ENCODE peak calls at places on chromosomes 2 and 18, in six cellular contexts. L, R, U, I, B and V are unnamed samples.
A peak's percentile ranks its signal among the peaks of the same experiment; 100 is the strongest.

GRCh38 chr2:200625958-200626363 is 40.1 kb downstream of the AOX1 start:
- DNase-seq in I (no peak), B (no peak), L (no peak), U (no peak), R (no peak), V (no peak)

GRCh38 chr2:163594572-163594971 is 141.2 kb downstream of the FIGN start:
- DNase-seq in U (no peak), L (no peak), B (no peak), R (no peak), I (no peak), V (no peak)

GRCh38 chr2:197189770-197190434 is 120.7 kb downstream of the ANKRD44 start:
- DNase-seq in I (no peak), R (no peak), L (no peak), B (no peak), U (no peak), V (no peak)

GRCh38 chr18:67239826-67240225 is 276.7 kb downstream of the DSEL start:
- DNase-seq in U (no peak), R (no peak), I (no peak), B (no peak), L (no peak), V (no peak)

GRCh38 chr2:33775306-33775705 is 176.2 kb upstream of the FAM98A start:
- DNase-seq in R (no peak), B (no peak), L (no peak), U (no peak), I (no peak), V (no peak)

GRCh38 chr2:48849770-48850169 is 94.2 kb upstream of the LHCGR start:
- DNase-seq in U (no peak), I (no peak), R (no peak), L (peak; percentile 3), B (peak; percentile 73), V (peak; percentile 92)

GRCh38 chr18:57748770-57749603 is 54.1 kb downstream of the ATP8B1 start:
- DNase-seq in U (peak; percentile 70), B (no peak), R (peak; percentile 19), L (peak; percentile 76), I (no peak), V (peak; percentile 59)

GRCh38 chr2:213544940-213545339 is 260.7 kb downstream of the SPAG16 start:
- DNase-seq in R (no peak), L (no peak), B (no peak), U (no peak), I (no peak), V (peak; percentile 12)

GRCh38 chr2:144379891-144380311 is 140.0 kb downstream of the ZEB2 start:
- DNase-seq in I (no peak), R (no peak), B (no peak), U (no peak), L (no peak), V (no peak)

GRCh38 chr2:204888222-204888621 is 342.9 kb downstream of the PARD3B start:
- DNase-seq in L (no peak), B (no peak), U (no peak), R (no peak), I (no peak), V (no peak)

GRCh38 chr2:26401739-26402541 is at the start of gene DRC1:
- DNase-seq in R (no peak), U (peak; percentile 92), B (no peak), L (no peak), I (peak; percentile 84), V (peak; percentile 62)

GRCh38 chr2:98140210-98140609 is 53.2 kb downstream of the VWA3B start:
- DNase-seq in L (no peak), R (no peak), B (no peak), I (no peak), U (peak; percentile 23), V (no peak)

GRCh38 chr2:227871375-227871788 is at the start of gene DAW1:
- DNase-seq in R (peak; percentile 15), L (no peak), B (no peak), I (peak; percentile 61), U (no peak), V (peak; percentile 54)

GRCh38 chr2:208139447-208139846 is 6.5 kb downstream of the CRYGB start:
- DNase-seq in U (no peak), B (no peak), R (no peak), L (no peak), I (no peak), V (no peak)

GRCh38 chr18:10006261-10006903 is 92.6 kb downstream of the VAPA start:
- DNase-seq in I (no peak), R (no peak), U (peak; percentile 23), L (peak; percentile 27), B (no peak), V (peak; percentile 12)

GRCh38 chr2:234978466-234979203 is 26.8 kb downstream of the SH3BP4 start:
- DNase-seq in B (no peak), R (no peak), I (no peak), L (peak; percentile 88), U (no peak), V (peak; percentile 68)

GRCh38 chr2:80621661-80622060 is 317.1 kb upstream of the LRRTM1 start:
- DNase-seq in R (no peak), U (no peak), L (no peak), I (no peak), B (no peak), V (peak; percentile 23)
- H3K27ac ChIP-seq in R (no peak overlapping the region), U (no peak overlapping the region), L (no peak overlapping the region), I (no peak overlapping the region), B (no peak overlapping the region), V (no peak overlapping the region)

GRCh38 chr2:72915076-72915906 is 2.0 kb upstream of the EMX1 start:
- DNase-seq in I (no peak), B (no peak), R (no peak), L (no peak), U (peak; percentile 3), V (no peak)

GRCh38 chr2:72916743-72917137 is 579 bp upstream of the EMX1 start:
- DNase-seq in I (no peak), R (no peak), L (no peak), U (no peak), B (no peak), V (no peak)

GRCh38 chr2:72914226-72915075 is 2.9 kb upstream of the EMX1 start:
- DNase-seq in R (no peak), I (no peak), B (no peak), U (peak; percentile 2), L (no peak), V (no peak)

GRCh38 chr2:72917138-72917874 is at the start of gene EMX1:
- DNase-seq in U (peak; percentile 81), I (peak; percentile 83), R (peak; percentile 88), L (peak; percentile 71), B (no peak), V (no peak)

GRCh38 chr2:72915907-72916742 is 1.2 kb upstream of the EMX1 start:
- DNase-seq in L (peak; percentile 58), U (peak; percentile 79), R (peak; percentile 86), B (no peak), I (peak; percentile 87), V (no peak)
- H3K27me3 ChIP-seq in L (peaks cover 89% of the 10 kb centered on the region), U (peaks cover 96% of the 10 kb centered on the region), R (peaks cover 76% of the 10 kb centered on the region), B (peaks cover 89% of the 10 kb centered on the region), I (peaks cover 8% of the 10 kb centered on the region), V (peaks cover 94% of the 10 kb centered on the region)

GRCh38 chr2:175687465-175687864 is 314.6 kb downstream of the LNPK start:
- DNase-seq in I (no peak), R (no peak), B (no peak), U (no peak), L (no peak), V (no peak)
- H3K4me2 ChIP-seq in I (no peak overlapping the region), R (no peak overlapping the region), B (no peak overlapping the region), U (peak overlapping the region; percentile 59), L (no peak overlapping the region), V (no peak overlapping the region)

GRCh38 chr2:133241231-133241575 is 327.1 kb downstream of the NCKAP5 start:
- DNase-seq in I (no peak), L (no peak), B (no peak), U (no peak), R (no peak), V (peak; percentile 46)
- H3K27ac ChIP-seq in I (no peak overlapping the region), L (no peak overlapping the region), B (no peak overlapping the region), U (no peak overlapping the region), R (no peak overlapping the region), V (no peak overlapping the region)

GRCh38 chr2:174331731-174332606 is 2.8 kb upstream of the SP9 start:
- DNase-seq in B (no peak), R (no peak), U (no peak), L (peak; percentile 23), I (peak; percentile 46), V (no peak)
- H3K27me3 ChIP-seq in B (peaks cover 98% of the 10 kb centered on the region), R (peaks cover 86% of the 10 kb centered on the region), U (peaks cover 94% of the 10 kb centered on the region), L (no peaks in the 10 kb centered on the region), I (peaks cover 45% of the 10 kb centered on the region), V (peaks cover 97% of the 10 kb centered on the region)

GRCh38 chr18:75317300-75317699 is 106.7 kb downstream of the TSHZ1 start:
- DNase-seq in R (no peak), B (no peak), I (no peak), U (no peak), L (no peak), V (no peak)
- H3K4me2 ChIP-seq in R (no peak overlapping the region), B (no peak overlapping the region), I (no peak overlapping the region), U (no peak overlapping the region), L (no peak overlapping the region), V (no peak overlapping the region)